ENCODE peak calls at places on chromosomes 11 and 22, in eight cellular contexts. H is smooth muscle cell of the brain vasculature, F is hepatocyte, C is bronchial epithelial cell, B is GM23338, V is T-cell, P is astrocyte of the cerebellum, T is T-helper 1 cell. X is an unnamed sample.

GRCh38 chr11:113240389-113240788 is 74.0 kb upstream of the TTC12 start:
- DNase-seq in H (no peak), F (no peak), C (no peak), B (no peak), V (no peak), P (no peak), T (no peak), X (peak; percentile 10)

GRCh38 chr11:117122546-117122945 is 21.5 kb upstream of the PAFAH1B2 start:
- DNase-seq in H (no peak), F (no peak), C (no peak), B (no peak), V (no peak), P (no peak), T (no peak), X (no peak)

GRCh38 chr22:36323182-36323854 is 64.4 kb downstream of the MYH9 start:
- DNase-seq in H (no peak), F (no peak), C (no peak), B (no peak), V (no peak), P (peak; percentile 70), T (no peak), X (no peak)

GRCh38 chr11:44637477-44637876 is 72.0 kb downstream of the CD82 start:
- DNase-seq in H (no peak), F (no peak), C (peak; percentile 13), B (no peak), V (no peak), P (no peak), T (no peak), X (no peak)

GRCh38 chr11:119796363-119797060 is 67.5 kb upstream of the NECTIN1 start:
- DNase-seq in H (no peak), F (no peak), C (no peak), B (no peak), V (no peak), P (no peak), T (no peak), X (no peak)

GRCh38 chr11:105811242-105811641 is 201.4 kb downstream of the GRIA4 start:
- DNase-seq in H (no peak), F (no peak), C (no peak), B (peak; percentile 49), V (no peak), P (no peak), T (no peak), X (no peak)

GRCh38 chr11:58494096-58494495 is 13.8 kb downstream of the OR5B21 start:
- DNase-seq in H (no peak), F (no peak), C (peak; percentile 45), B (no peak), V (no peak), P (no peak), T (no peak), X (no peak)

GRCh38 chr11:121071456-121072236 is 29.4 kb upstream of the TECTA start:
- DNase-seq in H (no peak), F (no peak), C (no peak), B (peak; percentile 56), V (no peak), P (no peak), T (no peak), X (no peak)

GRCh38 chr11:127074151-127074761 is 73.7 kb upstream of the KIRREL3 start:
- DNase-seq in H (no peak), F (peak; percentile 70), C (peak; percentile 3), B (peak; percentile 50), V (no peak), P (peak; percentile 8), T (no peak), X (peak; percentile 91)

GRCh38 chr11:104798794-104799193 is 99.5 kb downstream of the CASP12 start:
- DNase-seq in H (no peak), F (no peak), C (no peak), B (no peak), V (no peak), P (no peak), T (no peak), X (no peak)

GRCh38 chr22:27220349-27220748 is 563.0 kb downstream of the MIAT start:
- DNase-seq in H (no peak), F (peak; percentile 68), C (peak; percentile 76), B (no peak), V (no peak), P (peak; percentile 81), T (no peak), X (no peak)

GRCh38 chr11:107619926-107620325 is 29.0 kb downstream of the ELMOD1 start:
- DNase-seq in H (no peak), F (no peak), C (no peak), B (no peak), V (no peak), P (peak; percentile 4), T (no peak), X (no peak)

GRCh38 chr11:45982656-45983470 is 60.4 kb downstream of the LARGE2 start:
- DNase-seq in H (no peak), F (peak; percentile 69), C (peak; percentile 84), B (peak; percentile 90), V (no peak), P (peak; percentile 45), T (no peak), X (peak; percentile 74)

GRCh38 chr11:29019960-29020683 is 911.9 kb downstream of the METTL15 start:
- DNase-seq in H (no peak), F (peak; percentile 28), C (peak; percentile 50), B (peak; percentile 58), V (no peak), P (peak; percentile 4), T (no peak), X (peak; percentile 48)

GRCh38 chr22:27804683-27805297 is 3.2 kb upstream of the MN1 start:
- DNase-seq in H (no peak), F (peak; percentile 86), C (peak; percentile 41), B (peak; percentile 91), V (peak; percentile 20), P (no peak), T (no peak), X (peak; percentile 68)

GRCh38 chr11:73958521-73959141 is 7.8 kb downstream of the DNAJB13 start:
- DNase-seq in H (no peak), F (no peak), C (no peak), B (no peak), V (no peak), P (no peak), T (no peak), X (peak; percentile 34)

GRCh38 chr11:23272095-23272494 is 411.8 kb upstream of the CCDC179 start:
- DNase-seq in H (no peak), F (no peak), C (peak; percentile 59), B (no peak), V (no peak), P (no peak), T (no peak), X (no peak)

GRCh38 chr22:25368271-25368670 is 148.8 kb downstream of the CRYBB2 start:
- DNase-seq in H (no peak), F (peak; percentile 28), C (peak; percentile 67), B (no peak), V (no peak), P (peak; percentile 59), T (no peak), X (no peak)

GRCh38 chr22:49307071-49307830 is 520.4 kb downstream of the BRD1 start:
- DNase-seq in H (no peak), F (no peak), C (no peak), B (no peak), V (no peak), P (no peak), T (no peak), X (no peak)

GRCh38 chr11:61793829-61794204 is 1.1 kb downstream of the FEN1 start:
- DNase-seq in H (no peak), F (no peak), C (no peak), B (no peak), V (no peak), P (no peak), T (no peak), X (no peak)

GRCh38 chr22:23392420-23393121 is 187.5 kb downstream of the IGLL1 start:
- DNase-seq in H (no peak), F (no peak), C (no peak), B (no peak), V (no peak), P (no peak), T (no peak), X (no peak)

GRCh38 chr22:19066531-19067271 is 55.5 kb downstream of the DGCR2 start:
- DNase-seq in H (no peak), F (no peak), C (peak; percentile 69), B (no peak), V (no peak), P (peak; percentile 38), T (no peak), X (no peak)

GRCh38 chr11:5922749-5923426 is 19.2 kb upstream of the OR56A3 start:
- DNase-seq in H (no peak), F (no peak), C (peak; percentile 83), B (no peak), V (no peak), P (no peak), T (no peak), X (peak; percentile 47)